ENCODE peak calls at places on chromosomes 1 and 21, in nine cellular contexts. One of them, this sample, is unnamed.
A peak's percentile ranks its signal among the peaks of the same experiment; 100 is the strongest.

GRCh38 chr1:229309074-229309473 is 33.8 kb downstream of the CCSAP start:
- DNase-seq in GM23248: no peak
- DNase-seq in heart left ventricle: no peak
- DNase-seq in sigmoid colon: no peak
- DNase-seq in HepG2: no peak
- DNase-seq in fibroblast of lung: no peak
- DNase-seq in lung: no peak
- DNase-seq in A549: no peak
- DNase-seq in tibial nerve: no peak
- DNase-seq in this sample: no peak

GRCh38 chr1:237108299-237109040 is 66.5 kb downstream of the RYR2 start:
- DNase-seq in heart left ventricle: no peak
- DNase-seq in GM23248: no peak
- DNase-seq in fibroblast of lung: no peak
- DNase-seq in tibial nerve: no peak
- DNase-seq in lung: no peak
- DNase-seq in HepG2: no peak
- DNase-seq in sigmoid colon: no peak
- DNase-seq in A549: no peak
- DNase-seq in this sample: no peak

GRCh38 chr1:170200665-170201397 is 55.1 kb downstream of the NTMT2 start:
- DNase-seq in tibial nerve: no peak
- DNase-seq in HepG2: no peak
- DNase-seq in A549: no peak
- DNase-seq in lung: no peak
- DNase-seq in GM23248: peak; percentile 48
- DNase-seq in heart left ventricle: no peak
- DNase-seq in sigmoid colon: no peak
- DNase-seq in fibroblast of lung: peak; percentile 34
- DNase-seq in this sample: peak; percentile 36

GRCh38 chr21:21029159-21029558 is 30.9 kb downstream of the NCAM2 start:
- DNase-seq in fibroblast of lung: peak; percentile 58
- DNase-seq in A549: no peak
- DNase-seq in HepG2: no peak
- DNase-seq in GM23248: no peak
- DNase-seq in lung: no peak
- DNase-seq in heart left ventricle: no peak
- DNase-seq in sigmoid colon: no peak
- DNase-seq in tibial nerve: no peak
- DNase-seq in this sample: peak; percentile 6

GRCh38 chr1:23177438-23178380 is 9.1 kb upstream of the LUZP1 start:
- DNase-seq in fibroblast of lung: peak; percentile 70
- DNase-seq in lung: peak; percentile 72
- DNase-seq in heart left ventricle: peak; percentile 91
- DNase-seq in HepG2: peak; percentile 25
- DNase-seq in sigmoid colon: peak; percentile 91
- DNase-seq in A549: peak; percentile 43
- DNase-seq in GM23248: peak; percentile 92
- DNase-seq in tibial nerve: peak; percentile 27
- DNase-seq in this sample: peak; percentile 88

GRCh38 chr1:227741166-227741870 is 6.1 kb downstream of the SNAP47 start:
- DNase-seq in GM23248: no peak
- DNase-seq in A549: no peak
- DNase-seq in lung: no peak
- DNase-seq in tibial nerve: no peak
- DNase-seq in sigmoid colon: peak; percentile 50
- DNase-seq in HepG2: no peak
- DNase-seq in heart left ventricle: no peak
- DNase-seq in fibroblast of lung: no peak
- DNase-seq in this sample: no peak

GRCh38 chr1:8533907-8534306 is 216.0 kb downstream of the SLC45A1 start:
- DNase-seq in lung: no peak
- DNase-seq in heart left ventricle: no peak
- DNase-seq in GM23248: no peak
- DNase-seq in tibial nerve: no peak
- DNase-seq in sigmoid colon: no peak
- DNase-seq in A549: no peak
- DNase-seq in fibroblast of lung: no peak
- DNase-seq in HepG2: no peak
- DNase-seq in this sample: no peak

GRCh38 chr1:151106891-151107290 is 36.3 kb downstream of the GABPB2 start:
- DNase-seq in GM23248: peak; percentile 56
- DNase-seq in sigmoid colon: no peak
- DNase-seq in heart left ventricle: no peak
- DNase-seq in A549: no peak
- DNase-seq in fibroblast of lung: peak; percentile 47
- DNase-seq in tibial nerve: no peak
- DNase-seq in lung: no peak
- DNase-seq in HepG2: no peak
- DNase-seq in this sample: no peak

GRCh38 chr1:229296541-229296941 is 25.6 kb downstream of the RAB4A start:
- DNase-seq in tibial nerve: no peak
- DNase-seq in HepG2: no peak
- DNase-seq in lung: no peak
- DNase-seq in sigmoid colon: no peak
- DNase-seq in fibroblast of lung: peak; percentile 68
- DNase-seq in A549: no peak
- DNase-seq in heart left ventricle: peak; percentile 60
- DNase-seq in GM23248: peak; percentile 80
- DNase-seq in this sample: peak; percentile 60

GRCh38 chr21:42153046-42153685 is 65.8 kb upstream of the ABCG1 start:
- DNase-seq in fibroblast of lung: no peak
- DNase-seq in HepG2: no peak
- DNase-seq in tibial nerve: no peak
- DNase-seq in A549: no peak
- DNase-seq in sigmoid colon: no peak
- DNase-seq in GM23248: no peak
- DNase-seq in lung: no peak
- DNase-seq in heart left ventricle: no peak
- DNase-seq in this sample: no peak

GRCh38 chr1:201877877-201878339 is 10.8 kb upstream of the SHISA4 start:
- DNase-seq in fibroblast of lung: peak; percentile 69
- DNase-seq in lung: no peak
- DNase-seq in HepG2: peak; percentile 40
- DNase-seq in sigmoid colon: no peak
- DNase-seq in A549: peak; percentile 57
- DNase-seq in tibial nerve: no peak
- DNase-seq in GM23248: peak; percentile 67
- DNase-seq in heart left ventricle: no peak
- DNase-seq in this sample: peak; percentile 73

GRCh38 chr21:45199201-45199600 is 88.5 kb downstream of the POFUT2 start:
- DNase-seq in sigmoid colon: peak; percentile 50
- DNase-seq in HepG2: no peak
- DNase-seq in lung: no peak
- DNase-seq in A549: no peak
- DNase-seq in heart left ventricle: no peak
- DNase-seq in tibial nerve: no peak
- DNase-seq in fibroblast of lung: no peak
- DNase-seq in GM23248: no peak
- DNase-seq in this sample: no peak

GRCh38 chr21:37564341-37564923 is 197.9 kb downstream of the DYRK1A start:
- DNase-seq in fibroblast of lung: peak; percentile 96
- DNase-seq in heart left ventricle: peak; percentile 81
- DNase-seq in tibial nerve: peak; percentile 27
- DNase-seq in A549: peak; percentile 96
- DNase-seq in GM23248: peak; percentile 99
- DNase-seq in sigmoid colon: peak; percentile 90
- DNase-seq in HepG2: peak; percentile 60
- DNase-seq in lung: peak; percentile 76
- DNase-seq in this sample: peak; percentile 94

GRCh38 chr21:37565530-37566223 is 199.1 kb downstream of the DYRK1A start:
- DNase-seq in fibroblast of lung: peak; percentile 64
- DNase-seq in heart left ventricle: no peak
- DNase-seq in A549: peak; percentile 33
- DNase-seq in sigmoid colon: no peak
- DNase-seq in lung: no peak
- DNase-seq in GM23248: peak; percentile 74
- DNase-seq in tibial nerve: no peak
- DNase-seq in HepG2: peak; percentile 90
- DNase-seq in this sample: peak; percentile 17

GRCh38 chr21:37562920-37563640 is 196.5 kb downstream of the DYRK1A start:
- DNase-seq in lung: no peak
- DNase-seq in tibial nerve: no peak
- DNase-seq in GM23248: no peak
- DNase-seq in sigmoid colon: peak; percentile 71
- DNase-seq in A549: no peak
- DNase-seq in fibroblast of lung: no peak
- DNase-seq in HepG2: no peak
- DNase-seq in heart left ventricle: peak; percentile 48
- DNase-seq in this sample: no peak

GRCh38 chr21:37563641-37564340 is 197.2 kb downstream of the DYRK1A start:
- DNase-seq in fibroblast of lung: peak; percentile 93
- DNase-seq in heart left ventricle: peak; percentile 97
- DNase-seq in GM23248: peak; percentile 98
- DNase-seq in A549: peak; percentile 93
- DNase-seq in tibial nerve: peak; percentile 83
- DNase-seq in sigmoid colon: peak; percentile 96
- DNase-seq in lung: peak; percentile 92
- DNase-seq in HepG2: no peak
- DNase-seq in this sample: peak; percentile 97

GRCh38 chr21:37564924-37565529 is 198.5 kb downstream of the DYRK1A start:
- DNase-seq in tibial nerve: no peak
- DNase-seq in lung: no peak
- DNase-seq in GM23248: peak; percentile 41
- DNase-seq in heart left ventricle: no peak
- DNase-seq in sigmoid colon: no peak
- DNase-seq in fibroblast of lung: no peak
- DNase-seq in A549: peak; percentile 58
- DNase-seq in HepG2: peak; percentile 34
- DNase-seq in this sample: no peak
- H3K4me3 ChIP-seq in tibial nerve: peak overlapping the region; percentile 95
- H3K4me3 ChIP-seq in lung: no peak overlapping the region
- H3K4me3 ChIP-seq in GM23248: peak overlapping the region; percentile 81
- H3K4me3 ChIP-seq in heart left ventricle: peak overlapping the region; percentile 66
- H3K4me3 ChIP-seq in sigmoid colon: no peak overlapping the region
- H3K4me3 ChIP-seq in fibroblast of lung: peak overlapping the region; percentile 71
- H3K4me3 ChIP-seq in A549: peak overlapping the region; percentile 35
- H3K4me3 ChIP-seq in HepG2: peak overlapping the region; percentile 52
- H3K4me3 ChIP-seq in this sample: peak overlapping the region; percentile 89

DNA sequence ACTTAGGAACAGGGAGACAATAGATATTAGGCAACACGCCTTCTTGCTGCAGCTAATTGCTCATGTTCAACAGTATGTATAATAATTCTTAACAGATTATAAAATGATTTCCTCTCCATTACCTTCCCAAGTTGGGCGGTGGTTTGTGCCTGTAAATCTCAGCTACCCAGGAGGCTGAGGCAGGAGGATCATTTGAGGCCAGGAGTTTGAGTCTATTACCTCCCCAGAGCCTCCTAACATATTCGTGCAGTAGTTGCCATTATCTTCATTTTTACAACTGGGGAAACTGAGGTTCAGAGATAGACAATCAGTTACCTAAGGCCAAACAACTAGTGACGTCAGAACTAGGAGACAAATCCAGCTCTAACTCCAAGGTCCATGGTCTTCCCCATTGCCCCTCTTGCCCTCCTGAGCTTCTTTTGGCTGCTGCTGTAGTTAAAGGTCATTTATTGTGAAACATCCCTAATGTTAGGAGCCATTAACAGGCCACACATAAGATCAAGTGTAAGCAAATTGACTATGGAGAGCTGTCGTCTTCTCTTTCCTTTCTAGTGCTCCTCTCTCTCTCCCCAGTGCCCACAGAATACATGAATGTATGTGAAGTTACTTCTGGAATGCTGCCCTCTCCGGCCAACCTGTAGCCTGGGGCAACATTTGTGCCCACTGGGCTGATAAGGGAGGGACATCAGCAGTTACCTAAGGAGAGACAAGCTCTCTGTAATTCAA is 40.4 kb downstream of the PTAFR start:
- DNase-seq in HepG2: no peak
- DNase-seq in sigmoid colon: no peak
- DNase-seq in GM23248: no peak
- DNase-seq in lung: no peak
- DNase-seq in A549: no peak
- DNase-seq in heart left ventricle: no peak
- DNase-seq in fibroblast of lung: no peak
- DNase-seq in tibial nerve: no peak
- DNase-seq in this sample: no peak
- H3K4me1 ChIP-seq in HepG2: peaks cover 22% of the 10 kb centered on the region
- H3K4me1 ChIP-seq in sigmoid colon: no peaks in the 10 kb centered on the region
- H3K4me1 ChIP-seq in GM23248: peaks cover 9% of the 10 kb centered on the region
- H3K4me1 ChIP-seq in lung: no peaks in the 10 kb centered on the region
- H3K4me1 ChIP-seq in A549: peaks cover 20% of the 10 kb centered on the region
- H3K4me1 ChIP-seq in heart left ventricle: peaks cover 53% of the 10 kb centered on the region
- H3K4me1 ChIP-seq in fibroblast of lung: peaks cover 2% of the 10 kb centered on the region
- H3K4me1 ChIP-seq in tibial nerve: no peaks in the 10 kb centered on the region
- H3K4me1 ChIP-seq in this sample: peaks cover 13% of the 10 kb centered on the region

GRCh38 chr1:184254849-184255248 is 132.0 kb upstream of the C1orf21 start:
- DNase-seq in A549: no peak
- DNase-seq in fibroblast of lung: no peak
- DNase-seq in tibial nerve: no peak
- DNase-seq in lung: no peak
- DNase-seq in GM23248: no peak
- DNase-seq in HepG2: no peak
- DNase-seq in heart left ventricle: no peak
- DNase-seq in sigmoid colon: no peak
- DNase-seq in this sample: no peak
- H3K4me3 ChIP-seq in A549: no peak overlapping the region
- H3K4me3 ChIP-seq in fibroblast of lung: no peak overlapping the region
- H3K4me3 ChIP-seq in tibial nerve: no peak overlapping the region
- H3K4me3 ChIP-seq in lung: no peak overlapping the region
- H3K4me3 ChIP-seq in GM23248: no peak overlapping the region
- H3K4me3 ChIP-seq in HepG2: no peak overlapping the region
- H3K4me3 ChIP-seq in heart left ventricle: no peak overlapping the region
- H3K4me3 ChIP-seq in sigmoid colon: no peak overlapping the region
- H3K4me3 ChIP-seq in this sample: no peak overlapping the region

GRCh38 chr1:220873087-220873486 is 6.2 kb upstream of the HLX start:
- DNase-seq in A549: no peak
- DNase-seq in HepG2: no peak
- DNase-seq in fibroblast of lung: no peak
- DNase-seq in heart left ventricle: no peak
- DNase-seq in GM23248: no peak
- DNase-seq in sigmoid colon: no peak
- DNase-seq in lung: no peak
- DNase-seq in tibial nerve: no peak
- DNase-seq in this sample: no peak

GRCh38 chr1:220874201-220874655 is 5.0 kb upstream of the HLX start:
- DNase-seq in lung: no peak
- DNase-seq in GM23248: peak; percentile 74
- DNase-seq in A549: peak; percentile 34
- DNase-seq in tibial nerve: no peak
- DNase-seq in HepG2: peak; percentile 32
- DNase-seq in fibroblast of lung: peak; percentile 70
- DNase-seq in heart left ventricle: peak; percentile 63
- DNase-seq in sigmoid colon: no peak
- DNase-seq in this sample: peak; percentile 87

GRCh38 chr1:220875233-220875632 is 4.0 kb upstream of the HLX start:
- DNase-seq in fibroblast of lung: no peak
- DNase-seq in tibial nerve: no peak
- DNase-seq in sigmoid colon: no peak
- DNase-seq in A549: no peak
- DNase-seq in lung: no peak
- DNase-seq in GM23248: no peak
- DNase-seq in heart left ventricle: no peak
- DNase-seq in HepG2: no peak
- DNase-seq in this sample: no peak

GRCh38 chr1:220876511-220877347 is 2.5 kb upstream of the HLX start:
- DNase-seq in fibroblast of lung: peak; percentile 29
- DNase-seq in GM23248: no peak
- DNase-seq in lung: no peak
- DNase-seq in A549: no peak
- DNase-seq in HepG2: no peak
- DNase-seq in heart left ventricle: peak; percentile 70
- DNase-seq in sigmoid colon: no peak
- DNase-seq in tibial nerve: no peak
- DNase-seq in this sample: no peak

GRCh38 chr1:220872296-220872695 is 6.9 kb upstream of the HLX start:
- DNase-seq in sigmoid colon: no peak
- DNase-seq in HepG2: peak; percentile 13
- DNase-seq in heart left ventricle: no peak
- DNase-seq in GM23248: no peak
- DNase-seq in A549: peak; percentile 34
- DNase-seq in fibroblast of lung: no peak
- DNase-seq in lung: no peak
- DNase-seq in tibial nerve: no peak
- DNase-seq in this sample: no peak
- H3K4me1 ChIP-seq in sigmoid colon: peaks cover 51% of the 10 kb centered on the region
- H3K4me1 ChIP-seq in HepG2: peaks cover 25% of the 10 kb centered on the region
- H3K4me1 ChIP-seq in heart left ventricle: peaks cover 25% of the 10 kb centered on the region
- H3K4me1 ChIP-seq in GM23248: no peaks in the 10 kb centered on the region
- H3K4me1 ChIP-seq in A549: peaks cover 26% of the 10 kb centered on the region
- H3K4me1 ChIP-seq in fibroblast of lung: no peaks in the 10 kb centered on the region
- H3K4me1 ChIP-seq in lung: peaks cover 4% of the 10 kb centered on the region
- H3K4me1 ChIP-seq in tibial nerve: peaks cover 12% of the 10 kb centered on the region
- H3K4me1 ChIP-seq in this sample: peaks cover 4% of the 10 kb centered on the region

This sample was measured in adipocyte.